ENCODE peak calls at places on chromosomes 2 and 18, in six cellular contexts. P is IMR-90, U is esophagus squamous epithelium, A is uterus, D is sigmoid colon, I is prostate gland. F is an unnamed sample. For H3K36me3, the result is how much of the 10 kb centered on the place peaks cover.

GRCh38 chr2:128439231-128440086 is 120.8 kb upstream of the HS6ST1 start:
- DNase-seq in P (no peak), U (no peak), A (no peak), D (peak), I (no peak), F (peak)

GRCh38 chr2:217151509-217152206 is 291.8 kb upstream of the TNP1 start:
- DNase-seq in P (no peak), U (no peak), A (no peak), D (no peak), I (no peak), F (peak)

GRCh38 chr2:238425979-238426567 is 654 bp upstream of the ASB1 start:
- DNase-seq in P (peak), U (no peak), A (no peak), D (no peak), I (no peak), F (no peak)

GRCh38 chr2:54691439-54692135 is 31.9 kb upstream of the EML6 start:
- DNase-seq in P (no peak), U (no peak), A (no peak), D (no peak), I (no peak), F (no peak)

GRCh38 chr2:32852821-32853220 is 93.9 kb upstream of the LTBP1 start:
- DNase-seq in P (no peak), U (no peak), A (no peak), D (no peak), I (no peak), F (no peak)

GRCh38 chr18:44298566-44298965 is 382.1 kb upstream of the SETBP1 start:
- DNase-seq in P (no peak), U (no peak), A (no peak), D (no peak), I (no peak), F (no peak)

GRCh38 chr2:47195149-47195548 is 40.0 kb upstream of the STPG4 start:
- DNase-seq in P (no peak), U (no peak), A (no peak), D (no peak), I (peak), F (no peak)

GRCh38 chr2:678964-679363 is 1.8 kb upstream of the TMEM18 start:
- DNase-seq in P (no peak), U (no peak), A (no peak), D (no peak), I (no peak), F (peak)

GRCh38 chr2:175579646-175580045 is 398.1 kb upstream of the ATP5MC3 start:
- DNase-seq in P (no peak), U (no peak), A (no peak), D (no peak), I (no peak), F (no peak)

GRCh38 chr2:100140582-100140981 is 1.8 kb downstream of the AFF3 start:
- DNase-seq in P (no peak), U (no peak), A (no peak), D (no peak), I (no peak), F (peak)

GRCh38 chr18:57915848-57916596 is 112.9 kb upstream of the ATP8B1 start:
- DNase-seq in P (peak), U (no peak), A (no peak), D (no peak), I (no peak), F (no peak)

GRCh38 chr2:231615058-231615671 is 22.5 kb downstream of the TEX44 start:
- DNase-seq in P (no peak), U (no peak), A (no peak), D (peak), I (no peak), F (no peak)

GRCh38 chr2:80335411-80335810 is 30.9 kb upstream of the LRRTM1 start:
- DNase-seq in P (no peak), U (no peak), A (no peak), D (no peak), I (no peak), F (no peak)

GRCh38 chr2:66874411-66874810 is 439.5 kb downstream of the MEIS1 start:
- DNase-seq in P (peak), U (no peak), A (no peak), D (no peak), I (no peak), F (no peak)

GRCh38 chr18:56563568-56563967 is 74.8 kb downstream of the TXNL1 start:
- DNase-seq in P (no peak), U (no peak), A (no peak), D (no peak), I (no peak), F (no peak)
- TF ChIP-seq CTCF in P (peak), U (no peak), A (no peak), D (no peak), I (no peak), F (no peak)

DNA sequence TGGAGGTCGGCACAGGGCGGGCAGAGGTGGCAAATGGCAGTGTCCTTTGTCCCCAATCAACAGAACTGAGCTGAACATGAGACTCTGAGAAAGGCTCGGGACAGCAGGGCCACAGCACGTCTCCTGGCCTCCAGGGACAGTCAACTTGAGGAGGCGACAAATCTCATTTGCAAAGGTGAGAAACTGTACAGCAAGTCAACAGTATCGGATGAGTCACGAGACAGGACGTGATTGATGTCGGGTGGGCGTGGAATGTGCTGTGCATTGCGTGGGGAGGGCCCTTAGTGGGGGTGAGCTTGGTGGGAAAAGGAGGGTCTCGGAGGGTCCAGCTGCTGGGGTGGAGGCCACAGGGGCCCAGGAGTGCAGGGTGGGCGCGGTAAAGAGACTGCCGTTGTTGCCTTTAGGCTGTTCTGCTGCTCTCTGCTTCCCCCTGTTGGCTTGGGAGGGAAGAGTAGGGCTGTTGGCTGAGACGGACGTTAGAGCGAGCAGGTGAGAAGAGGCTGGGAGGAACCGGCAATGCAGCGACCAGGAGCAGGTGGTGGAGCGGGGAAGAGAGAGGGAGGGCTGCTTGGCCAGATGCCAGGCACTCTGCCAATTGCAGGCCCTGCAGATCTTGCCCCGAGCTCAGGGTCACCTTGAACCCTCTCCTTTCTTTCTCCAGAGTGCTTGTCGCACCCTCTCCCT is 164.3 kb downstream of the BCL2 start:
- DNase-seq in P (no peak), U (peak), A (no peak), D (peak), I (peak), F (no peak)
- TF ChIP-seq POLR2A in P (no peak), U (no peak), A (no peak), D (no peak), I (no peak), F (no peak)

GRCh38 chr2:237192881-237193280 is 107.2 kb downstream of the COPS8 start:
- DNase-seq in P (no peak), U (no peak), A (no peak), D (peak), I (no peak), F (no peak)

GRCh38 chr2:237195396-237196119 is 109.9 kb downstream of the COPS8 start:
- DNase-seq in P (no peak), U (no peak), A (peak), D (peak), I (no peak), F (peak)

GRCh38 chr2:237193436-237193835 is 107.7 kb downstream of the COPS8 start:
- DNase-seq in P (no peak), U (no peak), A (no peak), D (peak), I (no peak), F (peak)

GRCh38 chr2:237194906-237195305 is 109.2 kb downstream of the COPS8 start:
- DNase-seq in P (no peak), U (no peak), A (no peak), D (peak), I (no peak), F (peak)

DNA sequence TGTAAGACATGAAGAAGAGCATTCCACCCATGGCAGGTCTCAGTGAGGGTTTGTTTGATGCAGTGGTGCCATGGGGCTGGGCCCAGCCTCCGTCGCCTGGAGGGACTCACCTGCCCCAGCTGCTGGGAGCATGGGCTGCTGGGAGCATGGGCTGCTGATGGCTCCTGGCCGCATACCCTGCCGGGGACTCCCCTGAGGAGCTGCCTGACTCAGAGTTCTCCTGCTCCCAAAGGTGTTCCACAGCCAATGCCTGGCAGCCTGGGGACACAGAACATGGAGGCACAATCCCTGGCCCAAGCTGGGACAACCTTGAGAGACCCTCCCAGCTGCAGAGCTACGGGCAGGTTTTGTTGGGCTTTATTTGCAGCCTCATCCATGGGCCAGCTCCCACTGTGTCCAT is 108.4 kb downstream of the COPS8 start:
- DNase-seq in P (no peak), U (no peak), A (no peak), D (peak), I (no peak), F (peak)
- H3K36me3 ChIP-seq in P (under half), U (under half), A (under half), D (under half), I (under half), F (under half)

GRCh38 chr2:62424899-62425298 is 81.1 kb downstream of the TMEM17 start:
- DNase-seq in P (no peak), U (no peak), A (no peak), D (no peak), I (no peak), F (no peak)
- TF ChIP-seq CTCF in P (no peak), U (no peak), A (no peak), D (no peak), I (no peak), F (no peak)

GRCh38 chr2:190997516-190998113 is 16.4 kb downstream of the STAT1 start:
- DNase-seq in P (no peak), U (no peak), A (no peak), D (no peak), I (no peak), F (no peak)
- TF ChIP-seq POLR2A in P (no peak), U (no peak), A (no peak), D (no peak), I (no peak), F (no peak)

DNA sequence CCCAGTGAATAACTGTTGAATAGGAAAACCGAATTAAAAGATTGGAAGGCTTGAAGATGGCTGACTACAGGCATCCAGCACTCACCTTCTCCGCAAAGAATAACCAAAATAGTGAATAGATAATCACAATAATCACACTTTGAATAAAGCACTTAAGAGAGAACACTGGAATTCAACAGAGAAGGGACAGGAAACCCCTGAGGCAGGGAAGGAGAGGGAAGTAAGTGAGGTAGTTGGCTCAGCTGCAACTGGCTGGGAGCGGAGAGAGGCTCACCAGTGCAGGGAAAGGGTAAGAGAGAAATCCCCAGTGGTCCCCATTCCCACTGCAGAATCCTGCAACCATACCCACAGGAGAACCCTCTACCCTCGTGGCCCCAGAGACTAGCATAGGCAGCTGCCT is 246.6 kb upstream of the NCKAP5 start:
- DNase-seq in P (no peak), U (no peak), A (no peak), D (no peak), I (no peak), F (no peak)
- H3K36me3 ChIP-seq in P (under half), U (under half), A (under half), D (under half), I (under half), F (under half)

DNA sequence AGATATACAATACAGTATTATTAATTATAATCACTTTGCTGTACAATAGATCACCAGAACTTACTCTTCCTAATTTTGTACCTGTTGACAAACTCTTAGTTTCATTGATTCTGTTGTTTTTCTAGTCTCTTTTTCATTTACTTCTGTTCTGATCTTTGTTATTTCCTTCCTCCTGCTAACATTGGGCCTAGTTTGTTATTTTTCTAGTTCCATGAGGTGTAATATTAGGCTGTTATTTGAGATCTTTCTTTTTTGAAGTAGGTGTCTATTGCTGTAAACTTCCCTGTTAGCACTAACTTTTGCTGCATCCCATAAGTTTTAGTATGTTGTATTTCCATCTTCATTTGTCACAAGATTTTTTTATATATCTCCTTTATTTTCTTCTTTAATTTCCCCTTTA is 55.1 kb downstream of the LIMS1 start:
- DNase-seq in P (no peak), U (no peak), A (no peak), D (no peak), I (no peak), F (no peak)
- TF ChIP-seq CTCF in P (no peak), U (no peak), A (no peak), D (no peak), I (no peak), F (no peak)

F was measured in esophagus muscularis mucosa.